ENCODE peak calls at places on chromosomes 7 and 10, in seven cellular contexts. D is mesenchymal stem cell, R is mesendoderm, V is IMR-90, S is H1, B is H9, T is trophoblast cell. W is an unnamed sample.
A peak's percentile ranks its signal among the peaks of the same experiment; 100 is the strongest.

GRCh38 chr10:120480848-120481247 is 23.8 kb downstream of the PLPP4 start:
- DNase-seq in D (no peak), R (no peak), V (no peak), S (peak; percentile 24), B (peak; percentile 10), T (no peak), W (no peak)

GRCh38 chr7:20172736-20173334 is 44.3 kb downstream of the MACC1 start:
- DNase-seq in D (peak; percentile 65), R (peak; percentile 92), V (peak; percentile 40), S (peak; percentile 84), B (peak; percentile 85), T (peak; percentile 50), W (peak; percentile 52)

GRCh38 chr7:130372813-130373212 is 7.5 kb upstream of the CPA1 start:
- DNase-seq in D (no peak), R (no peak), V (no peak), S (no peak), B (no peak), T (no peak), W (no peak)

GRCh38 chr7:142248-142955 is 50.0 kb upstream of the FAM20C start:
- DNase-seq in D (no peak), R (no peak), V (no peak), S (no peak), B (no peak), T (no peak), W (no peak)

GRCh38 chr7:76272872-76273271 is 29.6 kb upstream of the HSPB1 start:
- DNase-seq in D (no peak), R (no peak), V (no peak), S (no peak), B (no peak), T (no peak), W (no peak)

GRCh38 chr7:33757563-33758165 is 147.7 kb upstream of the BMPER start:
- DNase-seq in D (peak; percentile 57), R (no peak), V (peak; percentile 47), S (no peak), B (no peak), T (peak; percentile 81), W (peak; percentile 40)

GRCh38 chr10:31822150-31822549 is 106.5 kb downstream of the ARHGAP12 start:
- DNase-seq in D (no peak), R (no peak), V (peak; percentile 2), S (no peak), B (no peak), T (no peak), W (no peak)

GRCh38 chr7:73585196-73585595 is 6.8 kb upstream of the TBL2 start:
- DNase-seq in D (no peak), R (no peak), V (no peak), S (no peak), B (no peak), T (peak; percentile 26), W (no peak)

GRCh38 chr7:81882086-81882485 is 112.2 kb upstream of the HGF start:
- DNase-seq in D (peak; percentile 15), R (no peak), V (no peak), S (no peak), B (no peak), T (no peak), W (no peak)

GRCh38 chr7:105454058-105454739 is 65.5 kb upstream of the SRPK2 start:
- DNase-seq in D (peak; percentile 41), R (no peak), V (peak; percentile 86), S (no peak), B (no peak), T (peak; percentile 35), W (no peak)

GRCh38 chr10:117271427-117271826 is 30.5 kb downstream of the SLC18A2 start:
- DNase-seq in D (peak; percentile 1), R (peak; percentile 70), V (peak; percentile 23), S (no peak), B (no peak), T (peak; percentile 68), W (no peak)

GRCh38 chr10:18681971-18682403 is 22.8 kb downstream of the ARL5B start:
- DNase-seq in D (peak; percentile 40), R (no peak), V (peak; percentile 65), S (no peak), B (no peak), T (peak; percentile 82), W (no peak)

GRCh38 chr10:18683427-18683826 is 24.2 kb downstream of the ARL5B start:
- DNase-seq in D (peak; percentile 15), R (no peak), V (peak; percentile 82), S (no peak), B (no peak), T (peak; percentile 17), W (no peak)

GRCh38 chr10:18684953-18685352 is 25.7 kb downstream of the ARL5B start:
- DNase-seq in D (peak; percentile 2), R (no peak), V (no peak), S (no peak), B (no peak), T (no peak), W (no peak)

GRCh38 chr10:18684416-18684815 is 25.2 kb downstream of the ARL5B start:
- DNase-seq in D (peak; percentile 2), R (no peak), V (no peak), S (no peak), B (no peak), T (no peak), W (no peak)

GRCh38 chr10:18681366-18681765 is 22.1 kb downstream of the ARL5B start:
- DNase-seq in D (peak; percentile 34), R (no peak), V (peak; percentile 50), S (no peak), B (no peak), T (peak; percentile 27), W (no peak)
- H2BK120ac ChIP-seq in D (no peak overlapping the region), R (no peak overlapping the region), V (peak overlapping the region; percentile 64), S (no peak overlapping the region), B (no peak overlapping the region), T (no peak overlapping the region), W (no peak overlapping the region)

DNA sequence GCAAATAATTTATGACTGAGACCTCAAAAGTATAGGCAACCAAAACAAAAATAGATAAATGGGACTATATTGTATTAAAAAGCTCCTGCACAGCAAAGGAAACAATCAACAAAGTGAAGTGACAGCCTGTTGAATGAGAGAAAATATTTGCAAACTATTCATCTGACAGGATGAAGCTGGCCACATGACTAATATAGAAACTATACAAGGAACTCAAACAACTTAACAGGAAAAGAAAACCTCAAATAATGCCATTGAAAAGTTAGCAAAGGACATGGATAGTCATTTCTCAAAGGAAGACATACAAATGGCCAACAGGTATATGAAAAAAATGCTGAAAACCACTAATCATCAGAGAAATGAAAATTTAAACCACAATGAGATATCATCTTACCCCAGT is 245.1 kb downstream of the STK31 start:
- DNase-seq in D (peak; percentile 51), R (no peak), V (peak; percentile 6), S (no peak), B (no peak), T (peak; percentile 28), W (no peak)
- H2BK5ac ChIP-seq in D (no peak overlapping the region), R (no peak overlapping the region), V (no peak overlapping the region), S (no peak overlapping the region), B (no peak overlapping the region), T (no peak overlapping the region), W (no peak overlapping the region)

DNA sequence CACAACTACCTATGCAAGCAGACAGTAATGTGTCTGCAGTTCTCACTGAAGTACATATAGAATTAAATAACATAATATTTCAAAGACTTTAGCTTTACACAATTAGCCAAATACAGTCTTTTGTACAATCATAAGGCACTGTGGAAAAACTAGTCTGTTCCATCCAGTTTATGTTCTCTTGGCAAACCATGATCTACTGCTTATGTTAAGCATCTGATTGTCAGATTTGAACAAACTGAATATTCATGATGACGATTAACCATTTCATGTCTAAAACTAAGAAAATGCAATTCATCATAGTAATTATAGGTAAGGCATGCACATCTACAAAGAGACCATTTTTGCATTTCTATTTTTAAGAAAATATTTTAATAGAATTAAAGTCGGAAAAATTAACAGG is 802 bp downstream of the SEMA3A start:
- DNase-seq in D (no peak), R (no peak), V (no peak), S (no peak), B (no peak), T (no peak), W (no peak)
- H2BK120ac ChIP-seq in D (no peak overlapping the region), R (no peak overlapping the region), V (peak overlapping the region; percentile 68), S (no peak overlapping the region), B (no peak overlapping the region), T (no peak overlapping the region), W (no peak overlapping the region)

GRCh38 chr10:12181065-12181775 is 14.5 kb downstream of the NUDT5 start:
- DNase-seq in D (no peak), R (no peak), V (no peak), S (no peak), B (no peak), T (no peak), W (no peak)

GRCh38 chr10:12179616-12180015 is 16.1 kb downstream of the NUDT5 start:
- DNase-seq in D (no peak), R (no peak), V (no peak), S (no peak), B (no peak), T (no peak), W (no peak)

GRCh38 chr10:12180221-12180974 is 15.3 kb downstream of the NUDT5 start:
- DNase-seq in D (no peak), R (peak; percentile 63), V (no peak), S (no peak), B (peak; percentile 45), T (no peak), W (no peak)

GRCh38 chr10:12177642-12178041 is 18.0 kb downstream of the NUDT5 start:
- DNase-seq in D (no peak), R (no peak), V (peak; percentile 84), S (no peak), B (no peak), T (no peak), W (no peak)
- H2BK5ac ChIP-seq in D (no peak overlapping the region), R (no peak overlapping the region), V (no peak overlapping the region), S (no peak overlapping the region), B (no peak overlapping the region), T (no peak overlapping the region), W (no peak overlapping the region)

GRCh38 chr7:132422502-132423101 is 153.7 kb downstream of the PLXNA4 start:
- DNase-seq in D (peak; percentile 38), R (no peak), V (no peak), S (no peak), B (no peak), T (no peak), W (no peak)

GRCh38 chr7:132417037-132417906 is 159.0 kb downstream of the PLXNA4 start:
- DNase-seq in D (peak; percentile 56), R (no peak), V (no peak), S (no peak), B (no peak), T (peak; percentile 61), W (no peak)

GRCh38 chr7:132420527-132420926 is 155.7 kb downstream of the PLXNA4 start:
- DNase-seq in D (peak; percentile 9), R (no peak), V (no peak), S (no peak), B (no peak), T (no peak), W (no peak)

GRCh38 chr7:132418840-132419239 is 157.4 kb downstream of the PLXNA4 start:
- DNase-seq in D (no peak), R (no peak), V (no peak), S (no peak), B (no peak), T (no peak), W (no peak)

GRCh38 chr7:132419538-132419937 is 156.7 kb downstream of the PLXNA4 start:
- DNase-seq in D (peak; percentile 74), R (no peak), V (no peak), S (no peak), B (no peak), T (no peak), W (no peak)
- H2BK120ac ChIP-seq in D (no peak overlapping the region), R (no peak overlapping the region), V (no peak overlapping the region), S (no peak overlapping the region), B (no peak overlapping the region), T (no peak overlapping the region), W (no peak overlapping the region)

W was measured in neuronal stem cell.